ENCODE peak calls at places on chromosomes 7 and 10, in six cellular contexts. N is A549, Y is sigmoid colon, Z is NCI-H2081, P is HTR-8/SVneo, F is MCF 10A. I is an unnamed sample.

GRCh38 chr7:38873433-38873832 is 35.6 kb downstream of the VPS41 start:
- DNase-seq in N (no peak), Y (no peak), Z (no peak), P (no peak), F (no peak), I (no peak)

GRCh38 chr7:134780166-134780853 is 876 bp downstream of the CALD1 start:
- DNase-seq in N (no peak), Y (no peak), Z (no peak), P (no peak), F (peak), I (no peak)

GRCh38 chr7:93719546-93719945 is 145.0 kb upstream of the CALCR start:
- DNase-seq in N (no peak), Y (no peak), Z (no peak), P (no peak), F (no peak), I (no peak)

GRCh38 chr10:80539421-80539999 is 1.8 kb downstream of the SH2D4B start:
- DNase-seq in N (no peak), Y (peak), Z (no peak), P (no peak), F (no peak), I (no peak)

GRCh38 chr10:3776796-3777571 is 8.0 kb downstream of the KLF6 start:
- DNase-seq in N (no peak), Y (peak), Z (no peak), P (no peak), F (peak), I (no peak)

GRCh38 chr7:90349305-90349704 is 2.8 kb downstream of the GTPBP10 start:
- DNase-seq in N (no peak), Y (no peak), Z (no peak), P (no peak), F (no peak), I (no peak)

GRCh38 chr7:20558963-20559716 is 56.3 kb upstream of the ABCB5 start:
- DNase-seq in N (no peak), Y (no peak), Z (no peak), P (no peak), F (no peak), I (no peak)

GRCh38 chr7:151951672-151952338 is 4.4 kb upstream of the GALNTL5 start:
- DNase-seq in N (no peak), Y (no peak), Z (no peak), P (no peak), F (no peak), I (no peak)

GRCh38 chr10:85851300-85851699 is 515.3 kb downstream of the GRID1 start:
- DNase-seq in N (no peak), Y (no peak), Z (no peak), P (no peak), F (peak), I (no peak)

GRCh38 chr10:122331100-122331499 is 43.4 kb upstream of the PLEKHA1 start:
- DNase-seq in N (no peak), Y (no peak), Z (no peak), P (no peak), F (no peak), I (no peak)

GRCh38 chr7:94875221-94875620 is 32.2 kb upstream of the PPP1R9A start:
- DNase-seq in N (no peak), Y (no peak), Z (no peak), P (no peak), F (no peak), I (no peak)

GRCh38 chr7:1542329-1542728 is 11.8 kb downstream of the MAFK start:
- DNase-seq in N (no peak), Y (no peak), Z (no peak), P (no peak), F (no peak), I (no peak)

GRCh38 chr7:1455241-1455939 is 3.9 kb downstream of the MICALL2 start:
- DNase-seq in N (no peak), Y (no peak), Z (peak), P (no peak), F (peak), I (no peak)

GRCh38 chr7:149489391-149490024 is 8.1 kb downstream of the ZNF746 start:
- DNase-seq in N (peak), Y (no peak), Z (peak), P (no peak), F (peak), I (peak)

GRCh38 chr7:10429516-10429915 is 544.2 kb upstream of the PHF14 start:
- DNase-seq in N (no peak), Y (no peak), Z (no peak), P (no peak), F (no peak), I (no peak)

GRCh38 chr10:21989453-21990154 is 13.9 kb downstream of the DNAJC1 start:
- DNase-seq in N (peak), Y (peak), Z (peak), P (peak), F (peak), I (peak)

GRCh38 chr7:157550300-157551275 is 213.8 kb downstream of the DNAJB6 start:
- DNase-seq in N (no peak), Y (peak), Z (no peak), P (no peak), F (no peak), I (no peak)

GRCh38 chr7:46725838-46726237 is 804.8 kb upstream of the IGFBP3 start:
- DNase-seq in N (no peak), Y (no peak), Z (no peak), P (no peak), F (peak), I (no peak)

GRCh38 chr7:111384065-111384891 is 178.0 kb downstream of the IMMP2L start:
- DNase-seq in N (peak), Y (no peak), Z (no peak), P (no peak), F (peak), I (peak)

GRCh38 chr10:70889291-70889690 is 926 bp upstream of the PCBD1 start:
- DNase-seq in N (no peak), Y (no peak), Z (no peak), P (no peak), F (no peak), I (no peak)

GRCh38 chr10:4820804-4821401 is 5.1 kb upstream of the AKR1E2 start:
- DNase-seq in N (no peak), Y (no peak), Z (no peak), P (no peak), F (no peak), I (no peak)

GRCh38 chr10:62732841-62733653 is 71.5 kb upstream of the ADO start:
- DNase-seq in N (no peak), Y (no peak), Z (no peak), P (peak), F (peak), I (no peak)

GRCh38 chr10:104824378-104825006 is 183.4 kb downstream of the SORCS3 start:
- DNase-seq in N (no peak), Y (no peak), Z (no peak), P (peak), F (peak), I (peak)

GRCh38 chr7:107506683-107507339 is 37.0 kb downstream of the GPR22 start:
- DNase-seq in N (no peak), Y (no peak), Z (peak), P (no peak), F (peak), I (no peak)

GRCh38 chr7:7922684-7923385 is 45.8 kb upstream of the GLCCI1 start:
- DNase-seq in N (no peak), Y (no peak), Z (peak), P (no peak), F (no peak), I (no peak)

GRCh38 chr10:32948451-32948850 is 9.6 kb downstream of the ITGB1 start:
- DNase-seq in N (no peak), Y (no peak), Z (no peak), P (no peak), F (no peak), I (no peak)

I was measured in NCI-H460.